ENCODE peak calls at places on chromosomes 13 and 19, in nine cellular contexts. Z is K562, S is A549, O is transverse colon, I is sigmoid colon, Q is SK-N-SH, A is H1, L is GM12878, B is ovary. K is an unnamed sample.

GRCh38 chr19:19110410-19111137 is 27.7 kb downstream of the TMEM161A start:
- DNase-seq in I (no peak), A (no peak), S (no peak), B (no peak), Z (no peak), L (no peak), Q (peak; percentile 89), O (no peak), K (no peak)

GRCh38 chr13:104984296-104984818 is 1551.1 kb downstream of the EFNB2 start:
- DNase-seq in O (no peak), Z (no peak), Q (peak; percentile 8), A (no peak), S (no peak), B (no peak), I (peak; percentile 64), L (peak; percentile 92), K (peak; percentile 44)

GRCh38 chr13:27174766-27175455 is 3.3 kb upstream of the USP12 start:
- DNase-seq in O (no peak), Z (no peak), S (no peak), Q (no peak), B (no peak), A (no peak), I (no peak), L (no peak), K (no peak)

GRCh38 chr19:55070755-55071502 is 4.7 kb upstream of the EPS8L1 start:
- DNase-seq in Q (no peak), A (no peak), I (no peak), L (no peak), S (peak; percentile 81), O (peak; percentile 86), Z (no peak), B (no peak), K (no peak)

GRCh38 chr13:95256086-95256485 is 45.2 kb downstream of the ABCC4 start:
- DNase-seq in L (no peak), I (no peak), A (no peak), O (no peak), Q (no peak), B (no peak), S (peak; percentile 39), Z (no peak), K (no peak)

GRCh38 chr13:89695343-89696257 is 1651.9 kb upstream of the MIR17HG start:
- DNase-seq in Q (peak; percentile 42), I (no peak), Z (peak; percentile 1), A (peak; percentile 25), B (no peak), S (peak; percentile 0), O (peak; percentile 9), L (no peak), K (peak; percentile 35)

GRCh38 chr19:1967087-1967608 is 26.2 kb downstream of the CSNK1G2 start:
- DNase-seq in B (no peak), Z (no peak), L (no peak), S (no peak), I (no peak), Q (no peak), A (no peak), O (no peak), K (no peak)

GRCh38 chr19:29660835-29661234 is 4.4 kb upstream of the PLEKHF1 start:
- DNase-seq in A (no peak), I (no peak), O (no peak), L (no peak), Z (no peak), B (no peak), Q (no peak), S (no peak), K (no peak)

GRCh38 chr13:71240906-71241305 is 626.1 kb downstream of the DACH1 start:
- DNase-seq in A (no peak), Q (peak; percentile 35), S (no peak), O (no peak), Z (no peak), B (no peak), I (no peak), L (no peak), K (no peak)

GRCh38 chr19:17281391-17282304 is at the start of gene ANKLE1:
- DNase-seq in B (no peak), S (no peak), L (peak; percentile 32), O (peak; percentile 27), I (no peak), Q (peak; percentile 95), Z (peak; percentile 64), A (no peak), K (no peak)

GRCh38 chr19:42175952-42176648 is 41.4 kb downstream of the DEDD2 start:
- DNase-seq in A (no peak), S (peak; percentile 69), L (no peak), B (no peak), Z (no peak), I (no peak), Q (peak; percentile 59), O (no peak), K (no peak)

GRCh38 chr13:113110048-113110851 is 4.7 kb downstream of the F7 start:
- DNase-seq in A (no peak), S (no peak), B (no peak), O (no peak), I (peak; percentile 46), Q (peak; percentile 75), Z (no peak), L (no peak), K (no peak)

GRCh38 chr19:38012290-38012689 is 105.3 kb downstream of the SIPA1L3 start:
- DNase-seq in I (no peak), L (no peak), O (no peak), A (no peak), Z (no peak), Q (no peak), B (no peak), S (no peak), K (no peak)

GRCh38 chr13:97327521-97328221 is 105.5 kb downstream of the MBNL2 start:
- DNase-seq in S (no peak), A (no peak), Z (no peak), I (no peak), L (no peak), O (no peak), Q (no peak), B (no peak), K (no peak)

GRCh38 chr19:15241259-15241658 is 9.0 kb upstream of the EPHX3 start:
- DNase-seq in L (no peak), Q (no peak), S (no peak), A (no peak), B (no peak), I (no peak), Z (no peak), O (no peak), K (no peak)

GRCh38 chr13:95005300-95005699 is 293.0 kb upstream of the SOX21 start:
- DNase-seq in A (no peak), Z (no peak), O (no peak), I (no peak), Q (no peak), B (no peak), L (no peak), S (no peak), K (no peak)

GRCh38 chr19:23706657-23707056 is 19.6 kb upstream of the ZNF675 start:
- DNase-seq in O (no peak), S (no peak), A (no peak), Q (no peak), B (no peak), L (no peak), Z (no peak), I (no peak), K (no peak)

GRCh38 chr13:55999709-56000108 is 1141.0 kb upstream of the PRR20A start:
- DNase-seq in Z (no peak), L (no peak), B (no peak), Q (no peak), S (no peak), A (no peak), I (no peak), O (no peak), K (no peak)

GRCh38 chr13:112330066-112330465 is 46.1 kb upstream of the SPACA7 start:
- DNase-seq in B (no peak), Q (no peak), L (no peak), O (no peak), I (no peak), A (no peak), Z (no peak), S (no peak), K (no peak)

GRCh38 chr19:48419158-48419920 is 25.9 kb downstream of the GRIN2D start:
- DNase-seq in I (peak; percentile 71), S (no peak), Z (peak; percentile 56), A (peak; percentile 49), Q (peak; percentile 87), L (peak; percentile 57), O (peak; percentile 75), B (peak; percentile 42), K (no peak)

GRCh38 chr13:109281823-109282239 is 504.6 kb downstream of the IRS2 start:
- DNase-seq in S (no peak), O (no peak), L (no peak), B (no peak), Q (no peak), I (no peak), A (no peak), Z (no peak), K (no peak)

GRCh38 chr13:77861716-77862115 is 56.9 kb downstream of the EDNRB start:
- DNase-seq in Z (no peak), A (no peak), B (no peak), O (no peak), I (no peak), Q (no peak), S (no peak), L (no peak), K (no peak)
- TF ChIP-seq EP300 in Z (no peak), A (no peak), B (no peak), O (no peak), I (no peak), Q (no peak), S (no peak), L (no peak), K (no peak)

GRCh38 chr13:57824121-57824520 is 192.6 kb downstream of the PCDH17 start:
- DNase-seq in Z (no peak), B (no peak), Q (no peak), O (no peak), A (no peak), L (no peak), I (no peak), S (no peak), K (no peak)
- TF ChIP-seq EP300 in Z (no peak), B (no peak), Q (no peak), O (no peak), A (no peak), L (no peak), I (no peak), S (no peak), K (no peak)

DNA sequence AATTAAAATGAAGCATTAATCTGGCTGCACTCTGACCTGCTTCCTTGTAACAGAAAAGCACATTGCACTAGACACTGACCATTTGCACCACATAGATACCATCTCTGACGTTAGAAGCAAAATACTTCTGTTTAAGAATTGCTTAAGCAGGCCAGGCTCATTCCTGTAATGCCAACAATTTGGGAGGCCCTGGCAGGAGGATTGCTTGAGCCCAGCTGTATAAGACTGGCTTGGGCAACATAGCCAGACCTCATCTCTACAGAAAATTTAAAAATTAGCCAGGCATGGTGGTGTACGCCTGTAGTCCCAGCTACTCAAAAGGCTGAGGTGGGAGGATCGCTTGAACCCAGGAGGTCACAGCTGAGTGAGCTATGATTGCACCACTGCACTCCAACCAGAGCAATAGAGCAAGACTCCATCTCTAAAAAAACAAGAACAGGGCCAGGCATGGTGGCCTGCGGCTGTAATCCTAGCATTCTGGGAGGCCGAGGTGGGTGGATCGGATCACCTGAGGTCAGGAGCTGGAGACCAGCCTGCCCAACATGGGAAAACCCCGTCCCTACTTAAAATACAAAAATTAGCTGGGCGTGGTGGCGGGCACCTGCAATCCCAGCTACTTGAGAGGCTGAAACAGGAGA is 7.0 kb upstream of the TLE6 start:
- DNase-seq in S (no peak), L (no peak), B (no peak), O (no peak), A (no peak), I (no peak), Z (no peak), Q (no peak), K (no peak)
- TF ChIP-seq EP300 in S (no peak), L (no peak), B (peak; percentile 65), O (no peak), A (no peak), I (no peak), Z (no peak), Q (no peak), K (no peak)

GRCh38 chr19:5479958-5480357 is 24.7 kb downstream of the ZNRF4 start:
- DNase-seq in S (no peak), I (no peak), B (no peak), O (no peak), Q (peak; percentile 74), L (no peak), Z (no peak), A (no peak), K (no peak)
- TF ChIP-seq EP300 in S (no peak), I (no peak), B (no peak), O (no peak), Q (no peak), L (no peak), Z (no peak), A (no peak), K (no peak)